ENCODE peak calls at places on chromosomes 3 and 15, in ten cellular contexts. One of them, this sample, is unnamed. For H3K4me1, the result is how much of the 10 kb centered on the place peaks cover.

GRCh38 chr3:143482106-143483088 is 362.8 kb downstream of the CHST2 start:
- DNase-seq in Peyer's patch: no peak
- DNase-seq in sigmoid colon: no peak
- DNase-seq in A549: no peak
- DNase-seq in SJSA1: no peak
- DNase-seq in left lung: peak
- DNase-seq in testis: no peak
- DNase-seq in K562: no peak
- DNase-seq in IMR-90: no peak
- DNase-seq in neural progenitor cell: no peak
- DNase-seq in this sample: no peak

GRCh38 chr3:98744283-98744682 is 18.9 kb upstream of the ST3GAL6 start:
- DNase-seq in A549: no peak
- DNase-seq in SJSA1: no peak
- DNase-seq in K562: no peak
- DNase-seq in sigmoid colon: no peak
- DNase-seq in testis: no peak
- DNase-seq in left lung: no peak
- DNase-seq in neural progenitor cell: no peak
- DNase-seq in IMR-90: no peak
- DNase-seq in Peyer's patch: no peak
- DNase-seq in this sample: no peak

GRCh38 chr3:36875397-36875796 is 69.5 kb downstream of the TRANK1 start:
- DNase-seq in sigmoid colon: no peak
- DNase-seq in neural progenitor cell: no peak
- DNase-seq in SJSA1: no peak
- DNase-seq in testis: no peak
- DNase-seq in K562: no peak
- DNase-seq in A549: no peak
- DNase-seq in IMR-90: no peak
- DNase-seq in left lung: no peak
- DNase-seq in Peyer's patch: no peak
- DNase-seq in this sample: no peak

GRCh38 chr3:71397046-71397445 is 186.5 kb downstream of the FOXP1 start:
- DNase-seq in testis: peak
- DNase-seq in A549: peak
- DNase-seq in Peyer's patch: peak
- DNase-seq in sigmoid colon: no peak
- DNase-seq in left lung: no peak
- DNase-seq in IMR-90: peak
- DNase-seq in SJSA1: no peak
- DNase-seq in neural progenitor cell: peak
- DNase-seq in K562: peak
- DNase-seq in this sample: no peak

GRCh38 chr3:11195721-11196332 is 41.5 kb downstream of the HRH1 start:
- DNase-seq in IMR-90: peak
- DNase-seq in testis: no peak
- DNase-seq in neural progenitor cell: peak
- DNase-seq in A549: no peak
- DNase-seq in left lung: no peak
- DNase-seq in K562: no peak
- DNase-seq in Peyer's patch: no peak
- DNase-seq in SJSA1: peak
- DNase-seq in sigmoid colon: no peak
- DNase-seq in this sample: no peak

GRCh38 chr3:175646865-175647264 is 787.7 kb downstream of the NAALADL2 start:
- DNase-seq in sigmoid colon: no peak
- DNase-seq in IMR-90: peak
- DNase-seq in A549: no peak
- DNase-seq in neural progenitor cell: no peak
- DNase-seq in SJSA1: no peak
- DNase-seq in left lung: no peak
- DNase-seq in Peyer's patch: no peak
- DNase-seq in K562: no peak
- DNase-seq in testis: no peak
- DNase-seq in this sample: no peak

GRCh38 chr3:197718904-197719303 is 17.8 kb downstream of the RUBCN start:
- DNase-seq in SJSA1: peak
- DNase-seq in A549: peak
- DNase-seq in sigmoid colon: no peak
- DNase-seq in K562: no peak
- DNase-seq in testis: no peak
- DNase-seq in IMR-90: peak
- DNase-seq in Peyer's patch: no peak
- DNase-seq in neural progenitor cell: no peak
- DNase-seq in left lung: no peak
- DNase-seq in this sample: no peak

GRCh38 chr3:41267975-41268640 is 68.8 kb downstream of the CTNNB1 start:
- DNase-seq in SJSA1: peak
- DNase-seq in sigmoid colon: no peak
- DNase-seq in IMR-90: peak
- DNase-seq in neural progenitor cell: no peak
- DNase-seq in A549: peak
- DNase-seq in Peyer's patch: no peak
- DNase-seq in testis: no peak
- DNase-seq in left lung: no peak
- DNase-seq in K562: peak
- DNase-seq in this sample: no peak

GRCh38 chr15:74525328-74525727 is 15.7 kb upstream of the ARID3B start:
- DNase-seq in neural progenitor cell: no peak
- DNase-seq in K562: no peak
- DNase-seq in left lung: no peak
- DNase-seq in IMR-90: no peak
- DNase-seq in A549: no peak
- DNase-seq in sigmoid colon: no peak
- DNase-seq in SJSA1: no peak
- DNase-seq in testis: no peak
- DNase-seq in Peyer's patch: no peak
- DNase-seq in this sample: no peak

GRCh38 chr3:29972594-29972993 is 633.8 kb upstream of the TGFBR2 start:
- DNase-seq in left lung: no peak
- DNase-seq in neural progenitor cell: peak
- DNase-seq in A549: no peak
- DNase-seq in sigmoid colon: no peak
- DNase-seq in IMR-90: peak
- DNase-seq in K562: no peak
- DNase-seq in testis: no peak
- DNase-seq in SJSA1: peak
- DNase-seq in Peyer's patch: no peak
- DNase-seq in this sample: no peak

GRCh38 chr3:34024447-34025240 is 226.2 kb downstream of the PDCD6IP start:
- DNase-seq in SJSA1: no peak
- DNase-seq in Peyer's patch: no peak
- DNase-seq in neural progenitor cell: no peak
- DNase-seq in K562: no peak
- DNase-seq in IMR-90: no peak
- DNase-seq in testis: no peak
- DNase-seq in A549: no peak
- DNase-seq in left lung: no peak
- DNase-seq in sigmoid colon: no peak
- DNase-seq in this sample: no peak

GRCh38 chr3:61783993-61784718 is 222.8 kb downstream of the PTPRG start:
- DNase-seq in A549: no peak
- DNase-seq in IMR-90: peak
- DNase-seq in left lung: no peak
- DNase-seq in sigmoid colon: no peak
- DNase-seq in neural progenitor cell: no peak
- DNase-seq in Peyer's patch: no peak
- DNase-seq in testis: no peak
- DNase-seq in SJSA1: no peak
- DNase-seq in K562: no peak
- DNase-seq in this sample: no peak

GRCh38 chr3:72134989-72135451 is 350.1 kb upstream of the PROK2 start:
- DNase-seq in IMR-90: no peak
- DNase-seq in testis: no peak
- DNase-seq in SJSA1: no peak
- DNase-seq in A549: no peak
- DNase-seq in Peyer's patch: no peak
- DNase-seq in K562: no peak
- DNase-seq in neural progenitor cell: no peak
- DNase-seq in left lung: no peak
- DNase-seq in sigmoid colon: no peak
- DNase-seq in this sample: no peak

GRCh38 chr3:169772530-169772950 is 656 bp upstream of the MYNN start:
- DNase-seq in K562: peak
- DNase-seq in testis: peak
- DNase-seq in A549: peak
- DNase-seq in neural progenitor cell: peak
- DNase-seq in sigmoid colon: peak
- DNase-seq in IMR-90: peak
- DNase-seq in Peyer's patch: peak
- DNase-seq in SJSA1: peak
- DNase-seq in left lung: peak
- DNase-seq in this sample: no peak

DNA sequence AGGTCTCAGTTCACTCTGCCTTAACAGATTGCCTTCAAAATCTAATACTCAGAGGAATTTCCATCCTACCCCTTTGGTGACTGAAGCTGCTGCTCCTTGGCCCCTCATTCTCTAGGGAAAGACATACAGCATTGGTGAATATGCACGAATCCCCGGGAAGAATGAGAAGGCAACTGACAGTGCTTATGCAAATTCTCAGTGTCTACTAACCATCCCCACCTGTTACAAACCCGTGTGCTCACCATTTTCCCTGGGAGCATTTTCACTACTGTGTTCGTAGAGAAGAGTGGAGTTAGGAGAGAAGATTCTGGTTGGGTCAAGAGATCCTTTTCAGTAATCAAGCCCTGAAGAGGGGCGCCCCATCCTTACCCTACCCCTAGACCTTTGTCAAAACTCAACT is 37.7 kb downstream of the SYNM start:
- DNase-seq in left lung: no peak
- DNase-seq in testis: no peak
- DNase-seq in K562: no peak
- DNase-seq in neural progenitor cell: no peak
- DNase-seq in sigmoid colon: no peak
- DNase-seq in SJSA1: no peak
- DNase-seq in Peyer's patch: no peak
- DNase-seq in A549: no peak
- DNase-seq in IMR-90: no peak
- DNase-seq in this sample: no peak
- H3K4me1 ChIP-seq in left lung: under half
- H3K4me1 ChIP-seq in testis: under half
- H3K4me1 ChIP-seq in K562: under half
- H3K4me1 ChIP-seq in neural progenitor cell: under half
- H3K4me1 ChIP-seq in sigmoid colon: half or more
- H3K4me1 ChIP-seq in SJSA1: under half
- H3K4me1 ChIP-seq in Peyer's patch: under half
- H3K4me1 ChIP-seq in A549: under half
- H3K4me1 ChIP-seq in IMR-90: under half
- H3K4me1 ChIP-seq in this sample: under half

GRCh38 chr15:41894251-41894790 is 468 bp upstream of the SPTBN5 start:
- DNase-seq in SJSA1: no peak
- DNase-seq in neural progenitor cell: no peak
- DNase-seq in left lung: no peak
- DNase-seq in K562: no peak
- DNase-seq in sigmoid colon: no peak
- DNase-seq in A549: no peak
- DNase-seq in testis: no peak
- DNase-seq in Peyer's patch: no peak
- DNase-seq in IMR-90: no peak
- DNase-seq in this sample: peak
- H3K4me1 ChIP-seq in SJSA1: under half
- H3K4me1 ChIP-seq in neural progenitor cell: under half
- H3K4me1 ChIP-seq in left lung: under half
- H3K4me1 ChIP-seq in K562: under half
- H3K4me1 ChIP-seq in sigmoid colon: under half
- H3K4me1 ChIP-seq in A549: under half
- H3K4me1 ChIP-seq in testis: under half
- H3K4me1 ChIP-seq in Peyer's patch: under half
- H3K4me1 ChIP-seq in IMR-90: under half
- H3K4me1 ChIP-seq in this sample: under half

DNA sequence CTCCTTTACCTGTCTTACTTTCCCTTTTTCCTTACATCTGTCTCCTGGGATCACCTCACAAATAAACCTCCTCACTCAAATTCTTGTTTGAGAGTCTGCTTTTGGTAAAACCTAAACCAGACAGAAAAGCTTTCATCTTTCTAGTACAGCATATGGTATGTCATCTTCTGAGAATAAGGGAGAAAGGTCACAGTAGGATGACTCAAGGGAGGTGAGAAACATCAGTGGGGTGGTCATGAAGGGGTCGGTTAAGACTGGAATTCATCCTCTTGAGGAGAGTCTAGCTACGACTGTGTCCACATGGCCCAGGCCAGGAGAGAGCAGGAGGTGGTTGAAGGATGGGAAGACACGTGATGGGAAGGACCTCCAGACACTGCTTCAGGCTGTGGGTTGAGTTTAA is 34.8 kb upstream of the CCK start:
- DNase-seq in IMR-90: no peak
- DNase-seq in K562: no peak
- DNase-seq in neural progenitor cell: no peak
- DNase-seq in A549: no peak
- DNase-seq in Peyer's patch: no peak
- DNase-seq in left lung: no peak
- DNase-seq in sigmoid colon: no peak
- DNase-seq in SJSA1: no peak
- DNase-seq in testis: no peak
- DNase-seq in this sample: no peak
- H3K4me1 ChIP-seq in IMR-90: under half
- H3K4me1 ChIP-seq in K562: under half
- H3K4me1 ChIP-seq in neural progenitor cell: under half
- H3K4me1 ChIP-seq in A549: under half
- H3K4me1 ChIP-seq in Peyer's patch: under half
- H3K4me1 ChIP-seq in left lung: under half
- H3K4me1 ChIP-seq in sigmoid colon: under half
- H3K4me1 ChIP-seq in SJSA1: under half
- H3K4me1 ChIP-seq in testis: under half
- H3K4me1 ChIP-seq in this sample: under half

GRCh38 chr3:136731274-136731884 is 20.8 kb downstream of the STAG1 start:
- DNase-seq in K562: no peak
- DNase-seq in neural progenitor cell: no peak
- DNase-seq in testis: no peak
- DNase-seq in SJSA1: no peak
- DNase-seq in sigmoid colon: no peak
- DNase-seq in IMR-90: no peak
- DNase-seq in Peyer's patch: no peak
- DNase-seq in A549: no peak
- DNase-seq in left lung: no peak
- DNase-seq in this sample: no peak

GRCh38 chr3:136728918-136729317 is 23.3 kb downstream of the STAG1 start:
- DNase-seq in Peyer's patch: no peak
- DNase-seq in sigmoid colon: no peak
- DNase-seq in IMR-90: peak
- DNase-seq in neural progenitor cell: peak
- DNase-seq in SJSA1: peak
- DNase-seq in left lung: no peak
- DNase-seq in K562: no peak
- DNase-seq in A549: no peak
- DNase-seq in testis: no peak
- DNase-seq in this sample: no peak

GRCh38 chr3:136733317-136733833 is 18.8 kb downstream of the STAG1 start:
- DNase-seq in testis: no peak
- DNase-seq in Peyer's patch: no peak
- DNase-seq in IMR-90: peak
- DNase-seq in K562: no peak
- DNase-seq in neural progenitor cell: no peak
- DNase-seq in sigmoid colon: no peak
- DNase-seq in SJSA1: no peak
- DNase-seq in A549: no peak
- DNase-seq in left lung: no peak
- DNase-seq in this sample: no peak

GRCh38 chr3:136728434-136728833 is 23.7 kb downstream of the STAG1 start:
- DNase-seq in testis: no peak
- DNase-seq in A549: no peak
- DNase-seq in left lung: no peak
- DNase-seq in SJSA1: no peak
- DNase-seq in neural progenitor cell: no peak
- DNase-seq in K562: no peak
- DNase-seq in IMR-90: no peak
- DNase-seq in Peyer's patch: no peak
- DNase-seq in sigmoid colon: no peak
- DNase-seq in this sample: no peak

GRCh38 chr3:136730595-136731273 is 21.4 kb downstream of the STAG1 start:
- DNase-seq in left lung: no peak
- DNase-seq in A549: no peak
- DNase-seq in K562: no peak
- DNase-seq in IMR-90: no peak
- DNase-seq in neural progenitor cell: no peak
- DNase-seq in testis: no peak
- DNase-seq in Peyer's patch: no peak
- DNase-seq in SJSA1: no peak
- DNase-seq in sigmoid colon: no peak
- DNase-seq in this sample: no peak
- H3K4me1 ChIP-seq in left lung: half or more
- H3K4me1 ChIP-seq in A549: under half
- H3K4me1 ChIP-seq in K562: under half
- H3K4me1 ChIP-seq in IMR-90: under half
- H3K4me1 ChIP-seq in neural progenitor cell: under half
- H3K4me1 ChIP-seq in testis: under half
- H3K4me1 ChIP-seq in Peyer's patch: under half
- H3K4me1 ChIP-seq in SJSA1: under half
- H3K4me1 ChIP-seq in sigmoid colon: half or more
- H3K4me1 ChIP-seq in this sample: half or more

This sample was measured in suprapubic skin.